ENCODE peak calls at places on chromosomes 11 and 22, in four cellular contexts. H is AG08396; P is effector memory CD4-positive, alpha-beta T cell; W is stimulated activated CD4-positive, alpha-beta T cell treated with anti-CD3 and anti-CD28 coated beads, Interleukin-12 subunit alpha, Interleukin-12 subunit beta, amount 100 ng/mL, for 24 hours. Y is an unnamed sample.

GRCh38 chr11:64173616-64174355 is 7.9 kb upstream of the MACROD1 start:
- DNase-seq in H (no peak), P (no peak), W (no peak), Y (no peak)

GRCh38 chr11:117473692-117474091 is 146.0 kb downstream of the CEP164 start:
- DNase-seq in H (no peak), P (no peak), W (no peak), Y (no peak)

GRCh38 chr11:8832571-8833260 is 78.3 kb upstream of the AKIP1 start:
- DNase-seq in H (peak; percentile 81), P (no peak), W (no peak), Y (no peak)

GRCh38 chr11:876550-876949 is 33.9 kb downstream of the TSPAN4 start:
- DNase-seq in H (no peak), P (no peak), W (no peak), Y (no peak)

GRCh38 chr22:42170946-42171345 is 40.3 kb upstream of the CYP2D6 start:
- DNase-seq in H (no peak), P (no peak), W (no peak), Y (no peak)

GRCh38 chr11:119155733-119156492 is 7.1 kb downstream of the ABCG4 start:
- DNase-seq in H (peak; percentile 37), P (no peak), W (no peak), Y (no peak)

GRCh38 chr11:9831122-9831521 is 167.2 kb downstream of the SWAP70 start:
- DNase-seq in H (no peak), P (no peak), W (no peak), Y (no peak)

GRCh38 chr11:60265373-60266214 is 14.9 kb upstream of the MS4A4A start:
- DNase-seq in H (peak; percentile 27), P (no peak), W (no peak), Y (no peak)

GRCh38 chr11:8691601-8692000 is 9.0 kb downstream of the RPL27A start:
- DNase-seq in H (no peak), P (no peak), W (no peak), Y (peak; percentile 18)

GRCh38 chr11:78170413-78170812 is 18.0 kb downstream of the KCTD21 start:
- DNase-seq in H (no peak), P (no peak), W (no peak), Y (no peak)

GRCh38 chr11:26331911-26332571 is at the start of gene ANO3:
- DNase-seq in H (peak; percentile 75), P (no peak), W (no peak), Y (peak; percentile 85)

GRCh38 chr11:102332611-102332994 is 14.4 kb upstream of the BIRC2 start:
- DNase-seq in H (no peak), P (no peak), W (no peak), Y (no peak)

GRCh38 chr11:35337919-35338316 is 81.4 kb downstream of the SLC1A2 start:
- DNase-seq in H (no peak), P (no peak), W (no peak), Y (no peak)

GRCh38 chr11:71103266-71103665 is 149.1 kb downstream of the SHANK2 start:
- DNase-seq in H (no peak), P (no peak), W (no peak), Y (peak; percentile 90)